ENCODE peak calls at places on chromosomes 6 and 20, in six cellular contexts. J is Karpas-422, O is psoas muscle, F is keratinocyte, H is lower lobe of right lung, A is sigmoid colon. Z is an unnamed sample.

GRCh38 chr6:50091641-50092040 is 41.9 kb upstream of the DEFB112 start:
- DNase-seq in F (no peak), A (no peak), H (no peak), J (no peak), O (no peak), Z (no peak)

GRCh38 chr6:22349528-22349927 is 52.7 kb upstream of the PRL start:
- DNase-seq in H (no peak), F (no peak), O (no peak), J (no peak), A (no peak), Z (no peak)

GRCh38 chr6:10719386-10720228 is 3.3 kb upstream of the TMEM14C start:
- DNase-seq in H (no peak), F (no peak), O (peak; percentile 20), J (peak; percentile 54), A (no peak), Z (peak; percentile 39)

GRCh38 chr6:116387374-116387773 is 16.6 kb downstream of the DSE start:
- DNase-seq in H (no peak), O (no peak), A (no peak), J (no peak), F (no peak), Z (no peak)

GRCh38 chr6:161557333-161558107 is 283.7 kb upstream of the AGPAT4 start:
- DNase-seq in F (no peak), A (no peak), J (peak; percentile 44), H (no peak), O (no peak), Z (no peak)

GRCh38 chr6:41373919-41374617 is 38.7 kb downstream of the NCR2 start:
- DNase-seq in F (no peak), J (no peak), O (no peak), H (no peak), A (no peak), Z (no peak)

GRCh38 chr6:31652925-31653724 is 664 bp upstream of the BAG6 start:
- DNase-seq in O (peak; percentile 85), A (peak; percentile 95), F (peak; percentile 50), H (peak; percentile 88), J (peak; percentile 97), Z (peak; percentile 91)

GRCh38 chr6:132076452-132076851 is 125.3 kb upstream of the CCN2 start:
- DNase-seq in O (no peak), J (no peak), H (no peak), A (no peak), F (no peak), Z (no peak)

GRCh38 chr20:63694596-63695418 is 1.6 kb upstream of the TNFRSF6B start:
- DNase-seq in A (peak; percentile 65), O (no peak), J (no peak), F (no peak), H (no peak), Z (no peak)

GRCh38 chr6:111759836-111760785 is 113.1 kb downstream of the FYN start:
- DNase-seq in H (no peak), O (no peak), J (peak; percentile 75), F (no peak), A (peak; percentile 76), Z (peak; percentile 52)

GRCh38 chr20:29314294-29314693 is 1943.2 kb upstream of the DEFB115 start:
- DNase-seq in A (no peak), H (no peak), F (no peak), J (no peak), O (no peak), Z (no peak)

GRCh38 chr6:31827286-31828079 is at the start of gene HSPA1B:
- DNase-seq in A (peak; percentile 100), H (peak; percentile 99), J (peak; percentile 99), O (peak; percentile 99), F (peak; percentile 99), Z (peak; percentile 100)

GRCh38 chr6:110020888-110021287 is 42.8 kb downstream of the GPR6 start:
- DNase-seq in A (no peak), J (no peak), H (no peak), O (no peak), F (no peak), Z (no peak)

GRCh38 chr6:94498099-94498498 is 1078.7 kb upstream of the EPHA7 start:
- DNase-seq in O (no peak), A (no peak), J (no peak), H (no peak), F (no peak), Z (no peak)

GRCh38 chr20:22577515-22578220 is 6.7 kb downstream of the FOXA2 start:
- DNase-seq in A (no peak), F (no peak), O (no peak), J (no peak), H (peak; percentile 84), Z (peak; percentile 27)

GRCh38 chr20:22576733-22577514 is 7.4 kb downstream of the FOXA2 start:
- DNase-seq in O (no peak), J (no peak), A (no peak), H (no peak), F (no peak), Z (no peak)

GRCh38 chr20:22579711-22580697 is 4.4 kb downstream of the FOXA2 start:
- DNase-seq in J (no peak), F (no peak), O (no peak), A (no peak), H (peak; percentile 60), Z (no peak)

GRCh38 chr20:22579119-22579427 is 5.3 kb downstream of the FOXA2 start:
- DNase-seq in A (no peak), F (no peak), O (no peak), J (no peak), H (no peak), Z (no peak)

GRCh38 chr20:22578221-22579118 is 5.9 kb downstream of the FOXA2 start:
- DNase-seq in J (no peak), F (no peak), H (peak; percentile 70), A (no peak), O (no peak), Z (no peak)
- H3K4me1 ChIP-seq in J (peaks cover 16% of the 10 kb centered on the region), F (peaks cover 3% of the 10 kb centered on the region), H (peaks cover 6% of the 10 kb centered on the region), A (peaks cover 39% of the 10 kb centered on the region), O (peaks cover 5% of the 10 kb centered on the region), Z (no peaks in the 10 kb centered on the region)

DNA sequence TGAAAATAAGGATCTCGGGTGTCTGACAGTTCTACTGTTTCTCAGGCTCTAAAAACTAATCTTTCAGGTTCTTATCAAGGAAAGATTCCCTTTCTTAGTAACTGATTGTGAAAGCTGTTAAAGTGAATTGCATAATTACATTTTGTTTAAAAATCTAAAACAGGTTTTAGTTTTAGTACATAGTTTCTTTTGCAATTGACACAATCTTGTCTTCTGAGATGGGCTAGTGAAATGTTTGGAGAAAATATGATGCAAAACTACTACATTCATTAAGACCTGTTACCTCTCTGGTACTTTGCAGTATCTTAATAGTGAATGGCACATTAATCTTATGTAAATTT is 298.4 kb downstream of the UTRN start:
- DNase-seq in A (no peak), O (no peak), J (no peak), H (no peak), F (no peak), Z (no peak)
- H3K4me1 ChIP-seq in A (peaks cover 11% of the 10 kb centered on the region), O (peaks cover 14% of the 10 kb centered on the region), J (peaks cover 36% of the 10 kb centered on the region), H (peaks cover 19% of the 10 kb centered on the region), F (no peaks in the 10 kb centered on the region), Z (no peaks in the 10 kb centered on the region)

DNA sequence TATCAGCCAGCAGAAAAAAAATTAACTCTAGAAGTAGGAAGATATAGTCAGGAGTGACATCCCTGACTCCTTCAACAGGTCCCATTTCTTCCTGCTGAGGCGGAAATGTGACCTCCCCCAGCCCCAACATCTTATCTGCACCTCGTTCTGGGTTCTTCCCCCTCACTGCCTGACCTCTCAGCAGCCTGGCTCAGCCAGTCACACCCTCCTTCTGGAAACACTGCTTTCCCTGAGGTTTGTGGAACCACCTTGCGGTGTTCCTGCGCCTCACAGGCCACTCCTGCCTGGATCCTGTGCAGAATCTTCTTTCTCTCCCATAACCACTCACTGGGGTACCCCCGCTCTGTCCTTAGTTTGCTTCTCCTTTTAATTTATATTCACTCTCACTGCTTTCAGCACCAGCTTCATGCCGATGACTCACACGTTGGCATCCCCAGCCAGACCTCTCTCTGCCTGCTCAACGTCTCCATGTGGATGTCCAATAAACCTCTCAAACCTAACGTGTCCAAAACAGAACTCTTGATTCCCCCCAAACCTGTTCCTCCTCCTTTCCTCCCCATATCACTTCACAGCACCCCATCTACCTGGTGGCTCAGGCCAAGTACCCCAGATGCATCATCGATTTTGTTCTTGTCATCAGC is 222.8 kb upstream of the PLN start:
- DNase-seq in F (no peak), J (no peak), A (peak; percentile 81), O (no peak), H (no peak), Z (no peak)
- H3K4me1 ChIP-seq in F (no peaks in the 10 kb centered on the region), J (no peaks in the 10 kb centered on the region), A (peaks cover 47% of the 10 kb centered on the region), O (peaks cover 7% of the 10 kb centered on the region), H (peaks cover under 1% of the 10 kb centered on the region), Z (no peaks in the 10 kb centered on the region)

GRCh38 chr6:2873643-2874042 is 29.5 kb downstream of the SERPINB9 start:
- DNase-seq in J (no peak), H (no peak), F (no peak), O (no peak), A (no peak), Z (no peak)
- H3K4me1 ChIP-seq in J (peaks cover 43% of the 10 kb centered on the region), H (peaks cover 39% of the 10 kb centered on the region), F (peaks cover 16% of the 10 kb centered on the region), O (peaks cover 8% of the 10 kb centered on the region), A (peaks cover 26% of the 10 kb centered on the region), Z (peaks cover 5% of the 10 kb centered on the region)

DNA sequence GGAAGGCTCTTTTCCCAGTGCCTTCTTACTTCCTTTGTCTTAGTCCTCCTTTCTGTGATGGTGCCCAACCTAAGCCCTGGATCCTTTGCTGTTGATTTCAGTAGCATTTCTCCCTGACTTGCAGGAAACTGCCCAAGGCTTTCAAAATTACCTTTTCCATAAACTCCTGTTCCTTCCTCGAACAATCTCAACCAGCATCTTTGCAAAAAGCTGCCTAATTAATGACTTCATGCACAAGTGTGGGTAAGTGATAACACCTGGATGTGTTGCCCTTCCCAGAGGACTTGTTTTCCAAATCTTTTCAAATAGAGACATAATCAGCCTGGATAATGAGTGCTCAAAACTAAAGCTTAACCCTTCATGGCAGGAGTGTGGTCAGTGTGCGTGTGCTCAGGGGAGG is 117.9 kb downstream of the PCSK2 start:
- DNase-seq in A (no peak), O (no peak), F (no peak), H (no peak), J (no peak), Z (no peak)
- H3K4me1 ChIP-seq in A (no peaks in the 10 kb centered on the region), O (no peaks in the 10 kb centered on the region), F (no peaks in the 10 kb centered on the region), H (no peaks in the 10 kb centered on the region), J (no peaks in the 10 kb centered on the region), Z (no peaks in the 10 kb centered on the region)

GRCh38 chr20:62413025-62413580 is 6.0 kb upstream of the CABLES2 start:
- DNase-seq in A (no peak), J (no peak), H (no peak), F (no peak), O (no peak), Z (peak; percentile 75)
- H3K4me1 ChIP-seq in A (peaks cover 14% of the 10 kb centered on the region), J (peaks cover 9% of the 10 kb centered on the region), H (peaks cover 11% of the 10 kb centered on the region), F (no peaks in the 10 kb centered on the region), O (peaks cover 11% of the 10 kb centered on the region), Z (peaks cover 2% of the 10 kb centered on the region)

DNA sequence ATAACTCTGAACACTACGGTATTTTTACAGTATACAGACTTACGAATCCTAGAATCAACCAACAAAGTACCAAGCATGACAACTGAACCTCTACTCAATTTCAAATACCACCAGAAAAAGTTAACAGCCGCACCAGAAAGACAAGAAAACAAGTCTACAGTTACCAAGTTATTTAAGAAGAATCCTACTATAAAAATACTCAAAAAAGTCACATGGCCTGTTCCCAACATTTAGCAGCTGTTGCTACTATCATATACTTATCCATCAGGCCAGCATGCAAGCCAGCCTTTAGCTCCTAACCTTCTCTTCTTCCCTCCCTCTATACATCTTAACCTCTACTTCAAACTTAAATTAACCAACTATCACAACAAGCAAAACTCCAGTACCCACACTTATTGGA is 1.9 kb downstream of the SYNCRIP start:
- DNase-seq in H (no peak), J (no peak), O (no peak), F (no peak), A (no peak), Z (no peak)
- H3K4me1 ChIP-seq in H (peaks cover 50% of the 10 kb centered on the region), J (peaks cover 43% of the 10 kb centered on the region), O (peaks cover 50% of the 10 kb centered on the region), F (peaks cover 22% of the 10 kb centered on the region), A (peaks cover 62% of the 10 kb centered on the region), Z (peaks cover 8% of the 10 kb centered on the region)

GRCh38 chr20:49914310-49915117 is 815 bp downstream of the SPATA2 start:
- DNase-seq in J (peak; percentile 62), O (no peak), A (no peak), H (no peak), F (no peak), Z (peak; percentile 54)
- H3K4me1 ChIP-seq in J (peaks cover 25% of the 10 kb centered on the region), O (peaks cover 48% of the 10 kb centered on the region), A (peaks cover 46% of the 10 kb centered on the region), H (peaks cover 38% of the 10 kb centered on the region), F (peaks cover 21% of the 10 kb centered on the region), Z (peaks cover 10% of the 10 kb centered on the region)

Z was measured in small intestine.